ENCODE peak calls at places on chromosomes 5 and 9, in four cellular contexts. X, A, V and Y are unnamed samples. For H3K36me3 and H3K27me3, the result is how much of the 10 kb centered on the place peaks cover.

GRCh38 chr5:142097681-142098080 is 10.9 kb upstream of the NDFIP1 start:
- DNase-seq in X (no peak), A (no peak), V (no peak), Y (no peak)

GRCh38 chr9:127503947-127504886 is 52.9 kb downstream of the LRSAM1 start:
- DNase-seq in X (peak), A (peak), V (peak), Y (peak)

GRCh38 chr5:11527994-11528393 is 376.3 kb downstream of the CTNND2 start:
- DNase-seq in X (no peak), A (no peak), V (no peak), Y (no peak)

GRCh38 chr9:111297061-111297824 is 32.8 kb downstream of the OR2K2 start:
- DNase-seq in X (no peak), A (no peak), V (no peak), Y (no peak)

GRCh38 chr5:78929833-78930232 is 55.3 kb downstream of the ARSB start:
- DNase-seq in X (no peak), A (no peak), V (no peak), Y (no peak)

GRCh38 chr5:2168601-2169416 is 286.1 kb upstream of the IRX4 start:
- DNase-seq in X (no peak), A (no peak), V (no peak), Y (no peak)

GRCh38 chr5:140165101-140165920 is 9.7 kb upstream of the CYSTM1 start:
- DNase-seq in X (no peak), A (peak), V (no peak), Y (no peak)

GRCh38 chr9:84808416-84808815 is 138.9 kb downstream of the NTRK2 start:
- DNase-seq in X (no peak), A (no peak), V (no peak), Y (no peak)

GRCh38 chr5:119393201-119393691 is 37.4 kb downstream of the TNFAIP8 start:
- DNase-seq in X (peak), A (no peak), V (no peak), Y (no peak)

GRCh38 chr9:114733814-114734213 is 51.8 kb upstream of the TEX48 start:
- DNase-seq in X (no peak), A (no peak), V (no peak), Y (no peak)

GRCh38 chr5:58886315-58887207 is 303.7 kb downstream of the RAB3C start:
- DNase-seq in X (peak), A (peak), V (peak), Y (peak)

GRCh38 chr5:177124486-177124991 is 9.0 kb upstream of the NSD1 start:
- DNase-seq in X (no peak), A (no peak), V (no peak), Y (no peak)

GRCh38 chr5:14706615-14707021 is 42.1 kb downstream of the OTULIN start:
- DNase-seq in X (peak), A (peak), V (no peak), Y (no peak)

GRCh38 chr9:99075246-99075912 is 29.5 kb upstream of the TGFBR1 start:
- DNase-seq in X (peak), A (no peak), V (no peak), Y (no peak)

GRCh38 chr9:105681724-105682123 is 12.6 kb upstream of the TMEM38B start:
- DNase-seq in X (peak), A (no peak), V (no peak), Y (no peak)

GRCh38 chr5:68423154-68423811 is 207.7 kb downstream of the PIK3R1 start:
- DNase-seq in X (no peak), A (no peak), V (no peak), Y (no peak)

GRCh38 chr5:102794047-102794446 is 38.9 kb downstream of the PAM start:
- DNase-seq in X (no peak), A (no peak), V (no peak), Y (no peak)

GRCh38 chr9:136853596-136854112 is 1.5 kb downstream of the MAMDC4 start:
- DNase-seq in X (no peak), A (no peak), V (no peak), Y (no peak)

GRCh38 chr5:53123702-53124101 is 14.1 kb upstream of the MOCS2 start:
- DNase-seq in X (peak), A (peak), V (no peak), Y (no peak)

GRCh38 chr5:138697720-138698360 is 55.4 kb upstream of the CTNNA1 start:
- DNase-seq in X (no peak), A (no peak), V (no peak), Y (no peak)

GRCh38 chr5:39328731-39329130 is 35.6 kb downstream of the C9 start:
- DNase-seq in X (no peak), A (no peak), V (no peak), Y (no peak)

GRCh38 chr5:179871506-179871905 is 12.9 kb upstream of the MRNIP start:
- DNase-seq in X (no peak), A (no peak), V (no peak), Y (no peak)

GRCh38 chr9:71001780-71002386 is 119.5 kb downstream of the TRPM3 start:
- DNase-seq in X (peak), A (peak), V (peak), Y (no peak)

GRCh38 chr5:179217956-179218355 is 127.3 kb downstream of the ADAMTS2 start:
- DNase-seq in X (no peak), A (no peak), V (no peak), Y (no peak)

GRCh38 chr5:152125806-152126205 is 201.2 kb upstream of the GLRA1 start:
- DNase-seq in X (no peak), A (no peak), V (no peak), Y (no peak)

GRCh38 chr5:93304391-93304790 is 276.6 kb downstream of the NR2F1-AS1 start:
- DNase-seq in X (no peak), A (no peak), V (no peak), Y (no peak)

GRCh38 chr9:89841456-89841855 is 236.6 kb downstream of the GADD45G start:
- DNase-seq in X (no peak), A (no peak), V (no peak), Y (no peak)

GRCh38 chr9:68548241-68548640 is 7.6 kb upstream of the TMEM252 start:
- DNase-seq in X (no peak), A (no peak), V (no peak), Y (no peak)

GRCh38 chr9:86454701-86455402 is 100.6 kb upstream of the TUT7 start:
- DNase-seq in X (peak), A (no peak), V (no peak), Y (no peak)

GRCh38 chr5:154059583-154059982 is 20.8 kb downstream of the MFAP3 start:
- DNase-seq in X (no peak), A (no peak), V (no peak), Y (no peak)

GRCh38 chr5:168693297-168693696 is 114.1 kb upstream of the PANK3 start:
- DNase-seq in X (no peak), A (no peak), V (no peak), Y (no peak)

GRCh38 chr9:111098661-111099060 is 60.4 kb upstream of the LPAR1 start:
- DNase-seq in X (no peak), A (no peak), V (no peak), Y (no peak)

GRCh38 chr5:145587308-145588071 is 247.7 kb downstream of the PRELID2 start:
- DNase-seq in X (peak), A (peak), V (no peak), Y (no peak)

GRCh38 chr5:3715048-3715447 is 119.4 kb downstream of the IRX1 start:
- DNase-seq in X (no peak), A (no peak), V (no peak), Y (peak)

GRCh38 chr9:36141288-36141687 is 4.8 kb downstream of the GLIPR2 start:
- DNase-seq in X (peak), A (no peak), V (no peak), Y (no peak)

GRCh38 chr5:180950291-180950949 is 38.2 kb upstream of the BTNL3 start:
- DNase-seq in X (no peak), A (no peak), V (no peak), Y (no peak)

GRCh38 chr9:114908104-114908621 is 22.2 kb downstream of the TNFSF8 start:
- DNase-seq in X (peak), A (no peak), V (no peak), Y (no peak)

GRCh38 chr5:111068208-111068607 is 3.3 kb upstream of the TSLP start:
- DNase-seq in X (no peak), A (no peak), V (no peak), Y (no peak)

GRCh38 chr5:39906146-39906545 is 481.4 kb upstream of the DAB2 start:
- DNase-seq in X (peak), A (no peak), V (no peak), Y (no peak)

DNA sequence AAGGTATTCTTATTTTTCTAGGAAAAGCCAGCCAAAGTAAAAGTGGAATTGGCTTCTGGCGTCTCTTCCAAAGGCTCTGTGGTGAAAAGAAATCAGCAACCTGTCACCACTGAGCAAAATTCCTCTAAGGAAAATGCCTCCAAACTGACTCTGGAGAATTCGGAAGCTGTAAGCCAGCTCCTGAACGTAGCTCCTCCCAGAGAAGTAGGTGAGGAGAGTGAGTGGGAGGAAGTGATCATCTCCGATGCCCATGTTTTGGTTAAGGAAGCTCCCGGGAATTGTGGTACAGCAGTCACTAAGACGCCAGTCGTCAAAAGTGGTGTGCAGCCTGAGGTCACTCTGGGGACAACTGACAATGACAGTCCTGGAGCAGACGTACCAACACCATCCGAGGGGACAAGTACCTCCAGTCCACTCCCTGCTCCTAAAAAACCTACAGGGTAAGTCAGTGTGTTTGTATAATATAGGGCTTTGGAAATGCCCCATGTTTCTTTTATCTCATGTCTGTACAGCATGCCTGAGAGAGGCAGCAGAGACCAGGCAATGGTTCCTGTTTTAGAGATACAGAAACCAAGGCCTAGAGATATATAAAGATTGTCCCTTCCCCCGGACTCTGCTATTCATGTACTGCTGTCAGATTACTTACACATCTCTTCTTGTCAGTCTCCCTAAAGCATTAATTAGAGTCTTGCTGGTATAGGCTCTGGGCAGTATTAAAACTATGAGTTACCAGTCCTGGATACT is 23.9 kb downstream of the HMGXB3 start:
- DNase-seq in X (peak), A (no peak), V (no peak), Y (no peak)
- H3K36me3 ChIP-seq in X (half or more), A (under half), V (under half), Y (under half)

GRCh38 chr5:134965271-134965825 is 2.4 kb upstream of the CATSPER3 start:
- DNase-seq in X (no peak), A (no peak), V (no peak), Y (no peak)
- H3K27me3 ChIP-seq in X (under half), A (under half), V (under half), Y (under half)

GRCh38 chr5:646396-647201 is 34.5 kb downstream of the CEP72 start:
- DNase-seq in X (no peak), A (no peak), V (peak), Y (no peak)

GRCh38 chr5:647727-648126 is 35.6 kb downstream of the CEP72 start:
- DNase-seq in X (no peak), A (no peak), V (no peak), Y (no peak)

GRCh38 chr5:644971-645370 is 32.8 kb downstream of the CEP72 start:
- DNase-seq in X (no peak), A (no peak), V (no peak), Y (no peak)

GRCh38 chr5:645421-645820 is 33.3 kb downstream of the CEP72 start:
- DNase-seq in X (no peak), A (no peak), V (no peak), Y (no peak)

GRCh38 chr5:647311-647710 is 35.2 kb downstream of the CEP72 start:
- DNase-seq in X (no peak), A (no peak), V (no peak), Y (no peak)
- H3K36me3 ChIP-seq in X (under half), A (under half), V (under half), Y (under half)

DNA sequence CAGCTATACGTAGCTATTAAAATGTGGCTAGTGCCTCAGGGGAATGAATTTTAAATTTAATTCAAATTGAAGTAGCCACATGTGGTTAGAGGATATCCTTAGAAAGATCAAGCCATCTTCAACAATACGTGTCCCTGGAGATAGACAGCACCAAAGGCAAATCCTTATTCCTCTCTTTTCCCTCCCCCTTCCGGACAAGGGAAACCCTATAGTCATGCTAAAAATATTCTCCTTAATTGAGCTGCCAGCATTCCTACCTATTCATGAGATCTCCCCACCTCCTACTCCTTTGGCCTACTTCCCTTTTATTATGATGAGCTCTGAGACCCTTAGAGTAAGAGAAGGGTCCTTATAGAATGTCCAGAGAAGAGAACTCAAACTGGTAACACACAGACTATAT is 11.0 kb downstream of the LCP2 start:
- DNase-seq in X (no peak), A (no peak), V (no peak), Y (no peak)
- H3K27me3 ChIP-seq in X (under half), A (under half), V (under half), Y (under half)

GRCh38 chr9:93540305-93540704 is 36.1 kb upstream of the PHF2 start:
- DNase-seq in X (no peak), A (no peak), V (no peak), Y (peak)
- H3K36me3 ChIP-seq in X (half or more), A (under half), V (under half), Y (under half)

DNA sequence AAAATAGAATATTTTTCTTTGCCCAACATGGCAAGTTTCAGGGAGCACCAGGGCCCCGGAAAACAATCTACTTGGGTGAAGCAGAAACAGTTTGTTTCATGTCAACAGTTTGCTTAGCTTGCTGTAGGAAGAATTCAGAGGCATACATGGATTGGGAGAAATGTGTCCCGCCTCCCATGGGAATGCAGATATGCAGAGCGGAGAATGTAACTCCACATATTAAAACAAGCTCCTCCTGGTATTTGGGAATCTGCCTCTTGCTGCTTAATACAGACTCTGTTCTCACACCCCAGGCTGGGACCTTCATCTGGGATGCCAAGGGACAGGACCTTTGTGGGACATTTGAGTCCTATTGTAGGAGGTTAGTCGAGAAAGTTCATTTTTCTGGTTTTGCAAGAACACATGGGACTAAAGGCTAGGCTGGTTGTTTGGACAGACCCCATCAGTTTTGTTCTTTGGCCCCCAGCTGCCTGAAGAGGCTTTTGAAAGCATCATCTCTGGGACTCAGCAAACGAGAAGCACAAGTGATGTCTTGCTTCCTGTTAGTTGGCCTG is 220.5 kb upstream of the ADRA1B start:
- DNase-seq in X (no peak), A (no peak), V (no peak), Y (no peak)
- H3K27me3 ChIP-seq in X (under half), A (under half), V (under half), Y (under half)

GRCh38 chr9:37679649-37680402 is 29.1 kb downstream of the FRMPD1 start:
- DNase-seq in X (no peak), A (no peak), V (no peak), Y (no peak)
- H3K36me3 ChIP-seq in X (under half), A (under half), V (under half), Y (under half)

DNA sequence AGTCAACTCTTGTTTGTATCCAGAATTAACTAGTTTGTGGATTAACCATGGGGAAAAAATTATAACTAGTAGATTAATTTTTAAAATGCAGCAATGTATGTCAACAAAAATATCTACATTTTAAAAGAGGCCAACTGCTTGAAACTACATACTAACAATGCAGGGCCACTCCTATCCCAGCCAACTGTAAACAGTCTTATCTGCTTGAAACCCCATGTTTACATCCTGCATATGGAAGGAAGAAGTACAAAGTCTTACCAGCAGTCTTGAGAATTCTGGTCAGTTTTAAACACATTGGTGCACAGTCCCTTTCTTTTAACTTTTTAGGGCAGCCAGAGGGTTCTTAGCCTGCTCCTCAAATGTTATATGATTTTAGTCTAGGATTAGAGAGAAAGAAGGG is 339.4 kb upstream of the KIF2A start:
- DNase-seq in X (no peak), A (no peak), V (no peak), Y (no peak)
- H3K27me3 ChIP-seq in X (under half), A (under half), V (under half), Y (under half)

GRCh38 chr9:130498918-130499698 is 54.3 kb downstream of the ASS1 start:
- DNase-seq in X (no peak), A (no peak), V (no peak), Y (no peak)

GRCh38 chr9:130498298-130498917 is 53.6 kb downstream of the ASS1 start:
- DNase-seq in X (no peak), A (no peak), V (no peak), Y (no peak)

GRCh38 chr9:130499804-130500263 is 55.1 kb downstream of the ASS1 start:
- DNase-seq in X (no peak), A (no peak), V (no peak), Y (no peak)

GRCh38 chr9:130495067-130495466 is 50.3 kb downstream of the ASS1 start:
- DNase-seq in X (no peak), A (no peak), V (no peak), Y (no peak)

GRCh38 chr9:130497139-130497538 is 52.4 kb downstream of the ASS1 start:
- DNase-seq in X (no peak), A (no peak), V (no peak), Y (no peak)
- H3K36me3 ChIP-seq in X (half or more), A (under half), V (under half), Y (under half)

DNA sequence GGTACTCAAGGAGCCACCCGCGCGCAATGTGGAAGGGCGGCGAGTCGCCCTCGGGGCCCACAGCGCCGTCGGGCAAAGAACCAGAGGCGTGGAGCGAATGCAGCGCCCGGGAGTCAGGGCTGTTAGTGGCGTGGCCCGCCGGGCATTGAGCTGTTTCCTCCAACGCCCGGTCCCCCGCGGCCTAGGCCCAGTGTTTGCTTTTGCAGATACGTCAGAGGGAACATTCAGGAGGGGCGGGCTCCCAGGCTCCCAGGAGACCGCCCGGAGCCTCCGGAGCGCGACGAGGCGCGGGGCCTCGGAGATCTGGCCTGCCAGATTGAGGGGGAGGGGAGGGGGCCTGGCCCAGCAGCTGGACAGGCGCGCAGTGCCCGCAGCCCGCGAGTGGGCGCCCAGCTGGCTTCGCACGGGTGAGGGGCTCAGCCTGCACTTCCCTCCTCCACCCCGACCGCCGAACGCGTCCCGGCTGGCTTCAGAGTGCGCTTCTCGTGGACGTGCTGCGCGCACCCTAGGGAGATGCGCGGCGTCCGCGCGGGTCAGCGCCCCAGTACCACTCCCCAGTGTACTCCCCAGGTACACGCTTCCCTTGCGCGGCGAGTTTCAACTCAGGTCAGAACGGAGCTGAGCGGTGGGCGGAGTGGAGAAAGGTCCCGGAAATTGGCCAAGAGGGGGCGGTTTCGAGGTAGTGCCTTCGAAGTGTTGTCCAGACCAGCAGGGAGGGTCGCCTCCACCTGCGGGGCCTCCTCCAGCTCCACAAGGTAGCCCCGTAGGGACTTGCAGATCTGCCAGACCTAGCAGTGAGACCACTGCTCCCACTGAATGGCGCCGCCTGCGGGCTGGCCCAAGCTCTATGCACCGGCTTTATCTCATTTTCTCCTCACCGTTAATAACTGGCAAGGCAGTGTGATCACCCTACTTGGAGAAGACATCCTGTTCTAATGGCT is 130.4 kb downstream of the TMEM174 start:
- DNase-seq in X (no peak), A (no peak), V (no peak), Y (no peak)
- H3K27me3 ChIP-seq in X (half or more), A (half or more), V (half or more), Y (half or more)